ENCODE peak calls at places on chromosome 4, in six cellular contexts. One of them, this sample, is unnamed.

GRCh38 chr4:189032939-189033338 is 893.7 kb downstream of the TRIML1 start:
- DNase-seq in NCI-H460: no peak
- DNase-seq in activated CD4-positive, alpha-beta T cell treated with anti-CD3 and anti-CD28 coated beads, Interleukin-2, amount 50 U/mL, for 48 hours: no peak
- DNase-seq in choroid plexus epithelial cell: no peak
- DNase-seq in NCI-H1694 treated with DMSO at 0.1 percent for 48 hours: no peak
- DNase-seq in AG08395: no peak
- DNase-seq in this sample: no peak

GRCh38 chr4:88107406-88108107 is 50.9 kb downstream of the ABCG2 start:
- DNase-seq in NCI-H460: peak; percentile 76
- DNase-seq in activated CD4-positive, alpha-beta T cell treated with anti-CD3 and anti-CD28 coated beads, Interleukin-2, amount 50 U/mL, for 48 hours: no peak
- DNase-seq in choroid plexus epithelial cell: peak; percentile 34
- DNase-seq in NCI-H1694 treated with DMSO at 0.1 percent for 48 hours: no peak
- DNase-seq in AG08395: no peak
- DNase-seq in this sample: no peak

GRCh38 chr4:103915224-103915869 is 195.6 kb upstream of the TACR3 start:
- DNase-seq in NCI-H460: peak; percentile 8
- DNase-seq in activated CD4-positive, alpha-beta T cell treated with anti-CD3 and anti-CD28 coated beads, Interleukin-2, amount 50 U/mL, for 48 hours: no peak
- DNase-seq in choroid plexus epithelial cell: peak; percentile 42
- DNase-seq in NCI-H1694 treated with DMSO at 0.1 percent for 48 hours: peak; percentile 30
- DNase-seq in AG08395: peak; percentile 11
- DNase-seq in this sample: no peak

GRCh38 chr4:122992111-122992510 is 69.7 kb upstream of the NUDT6 start:
- DNase-seq in NCI-H460: no peak
- DNase-seq in activated CD4-positive, alpha-beta T cell treated with anti-CD3 and anti-CD28 coated beads, Interleukin-2, amount 50 U/mL, for 48 hours: no peak
- DNase-seq in choroid plexus epithelial cell: peak; percentile 17
- DNase-seq in NCI-H1694 treated with DMSO at 0.1 percent for 48 hours: no peak
- DNase-seq in AG08395: no peak
- DNase-seq in this sample: peak; percentile 36

GRCh38 chr4:176359590-176359989 is 39.8 kb downstream of the SPCS3 start:
- DNase-seq in NCI-H460: no peak
- DNase-seq in activated CD4-positive, alpha-beta T cell treated with anti-CD3 and anti-CD28 coated beads, Interleukin-2, amount 50 U/mL, for 48 hours: no peak
- DNase-seq in choroid plexus epithelial cell: peak; percentile 82
- DNase-seq in NCI-H1694 treated with DMSO at 0.1 percent for 48 hours: no peak
- DNase-seq in AG08395: peak; percentile 88
- DNase-seq in this sample: no peak

GRCh38 chr4:9943761-9944160 is 77.5 kb downstream of the SLC2A9 start:
- DNase-seq in NCI-H460: no peak
- DNase-seq in activated CD4-positive, alpha-beta T cell treated with anti-CD3 and anti-CD28 coated beads, Interleukin-2, amount 50 U/mL, for 48 hours: no peak
- DNase-seq in choroid plexus epithelial cell: no peak
- DNase-seq in NCI-H1694 treated with DMSO at 0.1 percent for 48 hours: no peak
- DNase-seq in AG08395: no peak
- DNase-seq in this sample: no peak

GRCh38 chr4:151099976-151100417 is 569 bp downstream of the RPS3A start:
- DNase-seq in NCI-H460: no peak
- DNase-seq in activated CD4-positive, alpha-beta T cell treated with anti-CD3 and anti-CD28 coated beads, Interleukin-2, amount 50 U/mL, for 48 hours: no peak
- DNase-seq in choroid plexus epithelial cell: peak; percentile 51
- DNase-seq in NCI-H1694 treated with DMSO at 0.1 percent for 48 hours: no peak
- DNase-seq in AG08395: peak; percentile 52
- DNase-seq in this sample: no peak

GRCh38 chr4:91322961-91323360 is 980.8 kb upstream of the GRID2 start:
- DNase-seq in NCI-H460: no peak
- DNase-seq in activated CD4-positive, alpha-beta T cell treated with anti-CD3 and anti-CD28 coated beads, Interleukin-2, amount 50 U/mL, for 48 hours: no peak
- DNase-seq in choroid plexus epithelial cell: no peak
- DNase-seq in NCI-H1694 treated with DMSO at 0.1 percent for 48 hours: no peak
- DNase-seq in AG08395: no peak
- DNase-seq in this sample: no peak

GRCh38 chr4:12689457-12689856 is 794.7 kb downstream of the RAB28 start:
- DNase-seq in NCI-H460: no peak
- DNase-seq in activated CD4-positive, alpha-beta T cell treated with anti-CD3 and anti-CD28 coated beads, Interleukin-2, amount 50 U/mL, for 48 hours: no peak
- DNase-seq in choroid plexus epithelial cell: no peak
- DNase-seq in NCI-H1694 treated with DMSO at 0.1 percent for 48 hours: no peak
- DNase-seq in AG08395: no peak
- DNase-seq in this sample: no peak

GRCh38 chr4:121977251-121978168 is 25.6 kb upstream of the TRPC3 start:
- DNase-seq in NCI-H460: peak; percentile 9
- DNase-seq in activated CD4-positive, alpha-beta T cell treated with anti-CD3 and anti-CD28 coated beads, Interleukin-2, amount 50 U/mL, for 48 hours: no peak
- DNase-seq in choroid plexus epithelial cell: peak; percentile 48
- DNase-seq in NCI-H1694 treated with DMSO at 0.1 percent for 48 hours: no peak
- DNase-seq in AG08395: no peak
- DNase-seq in this sample: no peak

GRCh38 chr4:41369680-41370079 is 113.0 kb downstream of the UCHL1 start:
- DNase-seq in NCI-H460: no peak
- DNase-seq in activated CD4-positive, alpha-beta T cell treated with anti-CD3 and anti-CD28 coated beads, Interleukin-2, amount 50 U/mL, for 48 hours: no peak
- DNase-seq in choroid plexus epithelial cell: no peak
- DNase-seq in NCI-H1694 treated with DMSO at 0.1 percent for 48 hours: no peak
- DNase-seq in AG08395: no peak
- DNase-seq in this sample: peak; percentile 57

GRCh38 chr4:41061482-41062185 is 152.7 kb downstream of the APBB2 start:
- DNase-seq in NCI-H460: no peak
- DNase-seq in activated CD4-positive, alpha-beta T cell treated with anti-CD3 and anti-CD28 coated beads, Interleukin-2, amount 50 U/mL, for 48 hours: no peak
- DNase-seq in choroid plexus epithelial cell: peak; percentile 63
- DNase-seq in NCI-H1694 treated with DMSO at 0.1 percent for 48 hours: no peak
- DNase-seq in AG08395: no peak
- DNase-seq in this sample: no peak

GRCh38 chr4:80266267-80266901 is at the start of gene FGF5:
- DNase-seq in NCI-H460: no peak
- DNase-seq in activated CD4-positive, alpha-beta T cell treated with anti-CD3 and anti-CD28 coated beads, Interleukin-2, amount 50 U/mL, for 48 hours: peak; percentile 32
- DNase-seq in choroid plexus epithelial cell: peak; percentile 52
- DNase-seq in NCI-H1694 treated with DMSO at 0.1 percent for 48 hours: peak; percentile 17
- DNase-seq in AG08395: peak; percentile 92
- DNase-seq in this sample: peak; percentile 36

GRCh38 chr4:56909083-56909981 is 1.6 kb downstream of the REST start:
- DNase-seq in NCI-H460: no peak
- DNase-seq in activated CD4-positive, alpha-beta T cell treated with anti-CD3 and anti-CD28 coated beads, Interleukin-2, amount 50 U/mL, for 48 hours: peak; percentile 55
- DNase-seq in choroid plexus epithelial cell: peak; percentile 63
- DNase-seq in NCI-H1694 treated with DMSO at 0.1 percent for 48 hours: peak; percentile 10
- DNase-seq in AG08395: peak; percentile 65
- DNase-seq in this sample: no peak

GRCh38 chr4:89797117-89797516 is 39.8 kb downstream of the SNCA start:
- DNase-seq in NCI-H460: no peak
- DNase-seq in activated CD4-positive, alpha-beta T cell treated with anti-CD3 and anti-CD28 coated beads, Interleukin-2, amount 50 U/mL, for 48 hours: no peak
- DNase-seq in choroid plexus epithelial cell: peak; percentile 69
- DNase-seq in NCI-H1694 treated with DMSO at 0.1 percent for 48 hours: no peak
- DNase-seq in AG08395: peak; percentile 6
- DNase-seq in this sample: peak; percentile 39

GRCh38 chr4:14070289-14070880 is 442.9 kb upstream of the BOD1L1 start:
- DNase-seq in NCI-H460: no peak
- DNase-seq in activated CD4-positive, alpha-beta T cell treated with anti-CD3 and anti-CD28 coated beads, Interleukin-2, amount 50 U/mL, for 48 hours: no peak
- DNase-seq in choroid plexus epithelial cell: no peak
- DNase-seq in NCI-H1694 treated with DMSO at 0.1 percent for 48 hours: no peak
- DNase-seq in AG08395: no peak
- DNase-seq in this sample: no peak

GRCh38 chr4:1523506-1523905 is 117.3 kb upstream of the NKX1-1 start:
- DNase-seq in NCI-H460: no peak
- DNase-seq in activated CD4-positive, alpha-beta T cell treated with anti-CD3 and anti-CD28 coated beads, Interleukin-2, amount 50 U/mL, for 48 hours: no peak
- DNase-seq in choroid plexus epithelial cell: no peak
- DNase-seq in NCI-H1694 treated with DMSO at 0.1 percent for 48 hours: no peak
- DNase-seq in AG08395: no peak
- DNase-seq in this sample: no peak

GRCh38 chr4:108744307-108744706 is 18.5 kb downstream of the ETNPPL start:
- DNase-seq in NCI-H460: no peak
- DNase-seq in activated CD4-positive, alpha-beta T cell treated with anti-CD3 and anti-CD28 coated beads, Interleukin-2, amount 50 U/mL, for 48 hours: no peak
- DNase-seq in choroid plexus epithelial cell: no peak
- DNase-seq in NCI-H1694 treated with DMSO at 0.1 percent for 48 hours: no peak
- DNase-seq in AG08395: no peak
- DNase-seq in this sample: no peak

GRCh38 chr4:186651624-186652023 is 72.0 kb downstream of the FAT1 start:
- DNase-seq in NCI-H460: no peak
- DNase-seq in activated CD4-positive, alpha-beta T cell treated with anti-CD3 and anti-CD28 coated beads, Interleukin-2, amount 50 U/mL, for 48 hours: no peak
- DNase-seq in choroid plexus epithelial cell: peak; percentile 69
- DNase-seq in NCI-H1694 treated with DMSO at 0.1 percent for 48 hours: no peak
- DNase-seq in AG08395: no peak
- DNase-seq in this sample: no peak

GRCh38 chr4:41160856-41161255 is 53.5 kb downstream of the APBB2 start:
- DNase-seq in NCI-H460: no peak
- DNase-seq in activated CD4-positive, alpha-beta T cell treated with anti-CD3 and anti-CD28 coated beads, Interleukin-2, amount 50 U/mL, for 48 hours: no peak
- DNase-seq in choroid plexus epithelial cell: no peak
- DNase-seq in NCI-H1694 treated with DMSO at 0.1 percent for 48 hours: no peak
- DNase-seq in AG08395: peak; percentile 40
- DNase-seq in this sample: no peak